ENCODE peak calls at places on chromosomes 2 and 18, in eight cellular contexts. B is left ventricle myocardium inferior; E is astrocyte of the hippocampus; U is stimulated activated CD8-positive, alpha-beta memory T cell treated with anti-CD3 and anti-CD28 coated beads, Interleukin-2, amount 100 ng/mL, for 48 hours; W is B cell; Y is stimulated activated CD4-positive, alpha-beta T cell treated with anti-CD3 and anti-CD28 coated beads, Interleukin-12 subunit alpha, Interleukin-12 subunit beta, amount 100 ng/mL, for 48 hours; O is GM12865; Z is activated T-cell treated with anti-CD3 and anti-CD28 coated beads for 4 hours. G is an unnamed sample.

GRCh38 chr2:226080323-226080722 is 680.8 kb downstream of the NYAP2 start:
- DNase-seq in B (no peak), O (no peak), W (no peak), Z (no peak), E (peak), Y (no peak), U (no peak), G (no peak)

GRCh38 chr18:6341709-6342108 is 73.0 kb downstream of the L3MBTL4 start:
- DNase-seq in Y (no peak), O (no peak), W (no peak), Z (no peak), E (no peak), B (no peak), U (no peak), G (no peak)

GRCh38 chr2:230921806-230922595 is 3.0 kb downstream of the GPR55 start:
- DNase-seq in O (peak), Y (no peak), E (no peak), Z (no peak), W (no peak), B (no peak), U (no peak), G (no peak)

GRCh38 chr2:65666156-65666725 is 233.8 kb upstream of the SPRED2 start:
- DNase-seq in B (no peak), E (peak), O (peak), Y (no peak), W (no peak), U (no peak), Z (no peak), G (no peak)

GRCh38 chr2:239261796-239262475 is 138.9 kb downstream of the HDAC4 start:
- DNase-seq in E (no peak), Y (no peak), U (no peak), B (no peak), O (no peak), Z (no peak), W (no peak), G (no peak)

GRCh38 chr2:62181836-62182235 is 14.1 kb upstream of the B3GNT2 start:
- DNase-seq in Y (no peak), E (no peak), W (no peak), U (no peak), B (no peak), O (no peak), Z (no peak), G (no peak)

GRCh38 chr2:109005686-109006204 is 16.7 kb upstream of the EDAR start:
- DNase-seq in Z (no peak), B (no peak), E (peak), O (no peak), Y (no peak), W (no peak), U (no peak), G (no peak)

GRCh38 chr2:156411835-156412234 is 24.3 kb upstream of the GPD2 start:
- DNase-seq in E (no peak), O (no peak), Y (no peak), U (no peak), W (no peak), B (no peak), Z (no peak), G (no peak)

GRCh38 chr2:121253674-121254240 is 31.2 kb downstream of the TFCP2L1 start:
- DNase-seq in Y (no peak), Z (no peak), W (no peak), B (no peak), E (no peak), O (no peak), U (no peak), G (no peak)

GRCh38 chr2:8133331-8133730 is 548.5 kb upstream of the ID2 start:
- DNase-seq in B (no peak), Z (no peak), O (no peak), E (no peak), U (no peak), Y (no peak), W (no peak), G (no peak)

G was measured in natural killer cell.